ENCODE peak calls at places on chromosomes 7 and 10, in ten cellular contexts. One of them, this sample, is unnamed.

GRCh38 chr7:106143711-106144347 is 31.7 kb upstream of the SYPL1 start:
- DNase-seq in EL: no peak
- DNase-seq in T-cell: no peak
- DNase-seq in brain microvascular endothelial cell: no peak
- DNase-seq in HTR-8/SVneo: no peak
- DNase-seq in NAMALWA: peak
- DNase-seq in naive B cell: no peak
- DNase-seq in non-pigmented ciliary epithelial cell: no peak
- DNase-seq in AG04449: no peak
- DNase-seq in hepatocyte: no peak
- DNase-seq in this sample: no peak

GRCh38 chr7:98472391-98473002 is 71.6 kb upstream of the BAIAP2L1 start:
- DNase-seq in brain microvascular endothelial cell: no peak
- DNase-seq in NAMALWA: no peak
- DNase-seq in T-cell: no peak
- DNase-seq in hepatocyte: peak
- DNase-seq in AG04449: no peak
- DNase-seq in EL: no peak
- DNase-seq in naive B cell: no peak
- DNase-seq in non-pigmented ciliary epithelial cell: no peak
- DNase-seq in HTR-8/SVneo: no peak
- DNase-seq in this sample: no peak

GRCh38 chr7:69610675-69611037 is 12.4 kb downstream of the AUTS2 start:
- DNase-seq in T-cell: no peak
- DNase-seq in naive B cell: no peak
- DNase-seq in NAMALWA: no peak
- DNase-seq in non-pigmented ciliary epithelial cell: no peak
- DNase-seq in EL: no peak
- DNase-seq in brain microvascular endothelial cell: no peak
- DNase-seq in HTR-8/SVneo: no peak
- DNase-seq in hepatocyte: no peak
- DNase-seq in AG04449: no peak
- DNase-seq in this sample: no peak

GRCh38 chr7:54967384-54967783 is 51.4 kb upstream of the EGFR start:
- DNase-seq in non-pigmented ciliary epithelial cell: no peak
- DNase-seq in NAMALWA: no peak
- DNase-seq in brain microvascular endothelial cell: no peak
- DNase-seq in HTR-8/SVneo: no peak
- DNase-seq in AG04449: no peak
- DNase-seq in T-cell: no peak
- DNase-seq in hepatocyte: peak
- DNase-seq in naive B cell: no peak
- DNase-seq in EL: peak
- DNase-seq in this sample: no peak

GRCh38 chr7:107020400-107020799 is 24.1 kb upstream of the PRKAR2B start:
- DNase-seq in naive B cell: no peak
- DNase-seq in EL: no peak
- DNase-seq in T-cell: no peak
- DNase-seq in hepatocyte: no peak
- DNase-seq in brain microvascular endothelial cell: no peak
- DNase-seq in HTR-8/SVneo: no peak
- DNase-seq in NAMALWA: no peak
- DNase-seq in AG04449: no peak
- DNase-seq in non-pigmented ciliary epithelial cell: no peak
- DNase-seq in this sample: no peak

GRCh38 chr10:62817120-62817762 is 1.1 kb upstream of the EGR2 start:
- DNase-seq in brain microvascular endothelial cell: no peak
- DNase-seq in naive B cell: no peak
- DNase-seq in non-pigmented ciliary epithelial cell: no peak
- DNase-seq in T-cell: peak
- DNase-seq in AG04449: no peak
- DNase-seq in NAMALWA: no peak
- DNase-seq in HTR-8/SVneo: no peak
- DNase-seq in EL: peak
- DNase-seq in hepatocyte: peak
- DNase-seq in this sample: peak

GRCh38 chr7:133442818-133443217 is 189.9 kb downstream of the EXOC4 start:
- DNase-seq in AG04449: no peak
- DNase-seq in EL: no peak
- DNase-seq in brain microvascular endothelial cell: no peak
- DNase-seq in HTR-8/SVneo: no peak
- DNase-seq in non-pigmented ciliary epithelial cell: no peak
- DNase-seq in T-cell: no peak
- DNase-seq in hepatocyte: no peak
- DNase-seq in NAMALWA: no peak
- DNase-seq in naive B cell: no peak
- DNase-seq in this sample: no peak

GRCh38 chr7:138105216-138105615 is 29.0 kb downstream of the AKR1D1 start:
- DNase-seq in EL: no peak
- DNase-seq in naive B cell: no peak
- DNase-seq in hepatocyte: no peak
- DNase-seq in AG04449: no peak
- DNase-seq in HTR-8/SVneo: no peak
- DNase-seq in NAMALWA: no peak
- DNase-seq in non-pigmented ciliary epithelial cell: no peak
- DNase-seq in T-cell: no peak
- DNase-seq in brain microvascular endothelial cell: no peak
- DNase-seq in this sample: no peak

GRCh38 chr10:132360766-132361447 is 28.9 kb downstream of the LRRC27 start:
- DNase-seq in HTR-8/SVneo: peak
- DNase-seq in non-pigmented ciliary epithelial cell: no peak
- DNase-seq in AG04449: no peak
- DNase-seq in NAMALWA: peak
- DNase-seq in hepatocyte: no peak
- DNase-seq in EL: no peak
- DNase-seq in T-cell: no peak
- DNase-seq in naive B cell: peak
- DNase-seq in brain microvascular endothelial cell: no peak
- DNase-seq in this sample: no peak